ENCODE peak calls at places on chromosomes 1 and 21, in ten cellular contexts. L is neural progenitor cell, N is tibial artery, Y is mammary epithelial cell, D is tibial nerve, J is Panc1, W is A673, V is thoracic aorta, P is body of pancreas, M is psoas muscle. U is an unnamed sample. For H3K36me3, the result is how much of the 10 kb centered on the place peaks cover.

GRCh38 chr1:3548156-3548893 is 63.0 kb downstream of the MEGF6 start:
- DNase-seq in L (peak), N (peak), Y (no peak), D (no peak), J (no peak), W (no peak), V (no peak), P (peak), M (no peak), U (peak)

GRCh38 chr1:36136535-36136934 is 11.5 kb upstream of the COL8A2 start:
- DNase-seq in L (no peak), N (peak), Y (peak), D (no peak), J (no peak), W (no peak), V (peak), P (no peak), M (no peak), U (peak)

GRCh38 chr1:35345439-35345981 is 77.0 kb downstream of the ZMYM4 start:
- DNase-seq in L (no peak), N (no peak), Y (no peak), D (no peak), J (no peak), W (no peak), V (no peak), P (no peak), M (no peak), U (no peak)

GRCh38 chr1:145877923-145878486 is 7.7 kb downstream of the ANKRD35 start:
- DNase-seq in L (no peak), N (peak), Y (peak), D (no peak), J (no peak), W (no peak), V (no peak), P (no peak), M (no peak), U (peak)

GRCh38 chr1:16156848-16157495 is 1.1 kb upstream of the EPHA2 start:
- DNase-seq in L (no peak), N (no peak), Y (peak), D (no peak), J (no peak), W (no peak), V (no peak), P (no peak), M (no peak), U (no peak)

GRCh38 chr21:42316891-42317290 is 1.7 kb upstream of the TFF3 start:
- DNase-seq in L (no peak), N (no peak), Y (no peak), D (no peak), J (no peak), W (no peak), V (no peak), P (no peak), M (no peak), U (no peak)

GRCh38 chr1:167630568-167631385 is 745 bp downstream of the RCSD1 start:
- DNase-seq in L (no peak), N (no peak), Y (no peak), D (no peak), J (no peak), W (no peak), V (no peak), P (no peak), M (no peak), U (no peak)

GRCh38 chr1:225437710-225438437 is 10.0 kb upstream of the LBR start:
- DNase-seq in L (peak), N (no peak), Y (no peak), D (no peak), J (no peak), W (peak), V (no peak), P (no peak), M (no peak), U (no peak)

GRCh38 chr1:116881879-116882520 is 27.7 kb upstream of the PTGFRN start:
- DNase-seq in L (peak), N (peak), Y (peak), D (no peak), J (peak), W (peak), V (no peak), P (peak), M (no peak), U (peak)
- H3K27ac ChIP-seq in L (no peak), N (peak), Y (no peak), D (no peak), J (no peak), W (no peak), V (peak), P (peak), M (peak), U (no peak)

GRCh38 chr1:32937061-32937460 is 27.5 kb downstream of the RNF19B start:
- DNase-seq in L (no peak), N (no peak), Y (no peak), D (no peak), J (no peak), W (no peak), V (no peak), P (no peak), M (no peak), U (no peak)

GRCh38 chr1:32944180-32944579 is 20.4 kb downstream of the RNF19B start:
- DNase-seq in L (no peak), N (no peak), Y (no peak), D (no peak), J (no peak), W (no peak), V (no peak), P (no peak), M (no peak), U (no peak)

GRCh38 chr1:32933742-32934322 is 30.8 kb downstream of the RNF19B start:
- DNase-seq in L (peak), N (no peak), Y (peak), D (no peak), J (peak), W (peak), V (no peak), P (peak), M (no peak), U (no peak)

DNA sequence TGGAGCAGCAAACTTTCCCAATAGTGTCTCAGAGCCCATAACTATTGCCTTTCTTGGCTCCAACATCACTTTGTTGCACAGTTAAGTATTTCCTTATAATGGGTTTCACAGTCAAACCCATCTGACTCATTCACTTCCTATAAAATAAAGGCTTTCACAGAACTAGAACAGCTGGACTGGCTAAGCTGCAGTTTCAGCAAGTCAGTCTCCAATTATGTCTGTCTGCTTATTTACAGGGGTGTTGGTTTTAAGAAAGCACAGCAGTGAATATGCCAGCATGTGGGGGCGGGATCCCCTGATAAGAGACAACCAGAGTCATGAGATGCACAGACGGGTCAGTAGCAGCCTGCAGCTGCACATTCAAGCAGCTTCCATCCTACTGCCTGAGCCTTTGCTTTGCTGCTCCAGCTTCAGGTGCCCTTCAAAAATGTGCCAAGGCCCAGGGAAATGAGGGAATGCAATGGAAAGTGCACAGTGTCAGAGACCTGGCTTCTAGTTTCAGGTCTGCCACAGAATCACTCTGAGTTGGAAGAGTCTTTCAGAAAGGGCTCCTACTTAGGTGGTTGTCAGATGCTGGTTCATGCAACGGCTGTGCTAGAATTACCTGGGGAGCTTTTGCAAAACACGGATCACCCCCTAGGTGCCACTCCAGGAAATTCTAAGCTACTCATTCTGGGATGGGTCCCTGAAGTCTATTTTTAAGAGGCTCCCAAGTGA is 24.8 kb downstream of the RNF19B start:
- DNase-seq in L (no peak), N (no peak), Y (peak), D (no peak), J (no peak), W (peak), V (no peak), P (no peak), M (no peak), U (peak)
- H3K36me3 ChIP-seq in L (under half), N (half or more), Y (under half), D (under half), J (under half), W (under half), V (under half), P (under half), M (under half), U (under half)

GRCh38 chr1:246564839-246565750 is 966 bp downstream of the TFB2M start:
- DNase-seq in L (peak), N (no peak), Y (peak), D (no peak), J (no peak), W (no peak), V (no peak), P (no peak), M (no peak), U (no peak)
- TF ChIP-seq CTCF in L (no peak), N (no peak), Y (no peak), D (no peak), J (no peak), W (no peak), V (no peak), P (no peak), M (no peak), U (no peak)

DNA sequence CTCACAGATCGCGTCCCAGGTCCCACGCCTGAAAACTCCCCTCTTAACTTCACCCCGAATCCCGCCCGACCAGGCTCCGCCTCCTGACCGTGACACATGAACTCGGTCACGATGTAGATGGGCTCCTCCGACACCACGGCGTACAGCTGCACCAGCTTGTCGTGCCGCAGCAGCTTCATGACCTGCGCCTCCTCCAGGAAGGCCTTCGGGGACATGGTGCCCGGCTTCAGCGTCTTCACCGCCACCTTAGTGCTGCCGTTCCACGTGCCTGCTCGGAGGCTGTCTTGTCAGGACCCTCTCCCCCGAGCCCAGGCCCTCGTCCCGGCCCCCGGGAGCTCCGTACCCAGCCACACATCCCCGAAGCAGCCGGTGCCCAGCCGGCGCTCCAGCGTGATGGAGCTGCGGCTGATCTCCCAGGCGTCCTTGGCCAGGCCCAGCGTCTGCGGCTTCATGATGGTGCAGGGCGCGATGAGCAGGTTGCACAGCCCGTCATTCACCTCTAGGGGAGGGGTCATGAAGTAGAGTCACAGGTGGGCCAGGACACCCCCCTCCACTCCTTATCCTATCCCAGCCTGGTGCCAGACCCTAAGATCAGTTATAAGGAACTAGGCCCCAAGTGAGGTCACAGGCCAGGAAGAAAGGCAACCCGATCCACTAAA is 11.5 kb upstream of the AHDC1 start:
- DNase-seq in L (no peak), N (no peak), Y (no peak), D (no peak), J (no peak), W (no peak), V (no peak), P (no peak), M (no peak), U (no peak)
- H3K27ac ChIP-seq in L (no peak), N (no peak), Y (no peak), D (no peak), J (no peak), W (no peak), V (no peak), P (no peak), M (no peak), U (no peak)

GRCh38 chr1:107664882-107665871 is 299.8 kb downstream of the VAV3 start:
- DNase-seq in L (no peak), N (no peak), Y (no peak), D (no peak), J (no peak), W (no peak), V (no peak), P (no peak), M (no peak), U (no peak)

GRCh38 chr1:107662976-107663375 is 302.0 kb downstream of the VAV3 start:
- DNase-seq in L (no peak), N (no peak), Y (no peak), D (no peak), J (no peak), W (no peak), V (no peak), P (no peak), M (no peak), U (no peak)

GRCh38 chr1:107666493-107666892 is 298.5 kb downstream of the VAV3 start:
- DNase-seq in L (no peak), N (no peak), Y (no peak), D (no peak), J (no peak), W (no peak), V (no peak), P (no peak), M (no peak), U (no peak)

GRCh38 chr1:107659961-107660360 is 305.0 kb downstream of the VAV3 start:
- DNase-seq in L (no peak), N (no peak), Y (peak), D (no peak), J (no peak), W (no peak), V (no peak), P (no peak), M (no peak), U (no peak)

GRCh38 chr1:107661142-107661541 is 303.8 kb downstream of the VAV3 start:
- DNase-seq in L (no peak), N (no peak), Y (no peak), D (no peak), J (no peak), W (no peak), V (no peak), P (no peak), M (no peak), U (no peak)
- H3K36me3 ChIP-seq in L (under half), N (under half), Y (under half), D (under half), J (under half), W (under half), V (under half), P (under half), M (under half), U (under half)

DNA sequence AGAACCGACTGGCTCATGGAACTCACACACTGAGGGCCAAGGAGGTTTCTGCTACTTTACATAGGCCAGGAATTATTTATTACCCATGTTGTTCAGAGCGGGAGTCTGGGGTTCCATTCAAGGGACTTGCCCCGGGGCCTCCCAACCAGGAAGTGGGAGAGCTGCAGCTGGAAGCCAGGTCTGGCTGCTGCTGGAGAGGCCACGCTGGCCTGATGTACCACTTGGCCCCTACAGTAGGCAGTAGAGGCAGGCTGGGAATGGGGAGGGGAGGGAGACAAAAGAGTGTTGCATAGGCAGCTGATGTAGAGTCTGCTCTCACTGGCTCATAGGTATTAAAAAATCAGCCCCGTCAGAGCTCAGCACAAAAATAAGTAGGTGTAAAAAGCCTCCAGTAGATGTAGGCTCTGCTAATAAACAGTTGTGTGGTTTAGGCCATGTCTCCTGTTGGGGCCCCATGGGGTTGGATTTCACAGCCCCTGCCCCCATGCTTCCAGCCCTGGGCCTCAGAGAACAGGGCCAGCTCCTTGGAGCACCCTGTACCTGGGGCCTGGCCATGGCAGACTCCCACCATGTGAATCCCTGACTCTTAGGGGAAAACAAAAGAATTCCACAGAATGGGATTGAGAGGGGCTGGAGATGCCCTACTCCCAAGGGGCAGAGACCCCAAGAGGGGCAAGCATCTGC is 11.7 kb downstream of the LRP8 start:
- DNase-seq in L (peak), N (no peak), Y (no peak), D (no peak), J (no peak), W (no peak), V (no peak), P (no peak), M (peak), U (no peak)
- TF ChIP-seq CTCF in L (peak), N (no peak), Y (no peak), D (no peak), J (no peak), W (no peak), V (no peak), P (no peak), M (no peak), U (peak)

GRCh38 chr1:75430526-75430925 is 180.4 kb downstream of the SLC44A5 start:
- DNase-seq in L (no peak), N (no peak), Y (no peak), D (no peak), J (no peak), W (no peak), V (no peak), P (no peak), M (no peak), U (no peak)

GRCh38 chr1:75423136-75423535 is 187.8 kb downstream of the SLC44A5 start:
- DNase-seq in L (no peak), N (no peak), Y (no peak), D (no peak), J (no peak), W (no peak), V (no peak), P (no peak), M (no peak), U (no peak)

GRCh38 chr1:75423616-75424015 is 187.3 kb downstream of the SLC44A5 start:
- DNase-seq in L (peak), N (no peak), Y (no peak), D (no peak), J (no peak), W (peak), V (no peak), P (no peak), M (no peak), U (no peak)

GRCh38 chr1:75425001-75425400 is 185.9 kb downstream of the SLC44A5 start:
- DNase-seq in L (no peak), N (no peak), Y (no peak), D (no peak), J (no peak), W (no peak), V (no peak), P (no peak), M (no peak), U (no peak)

GRCh38 chr1:75426688-75427087 is 184.2 kb downstream of the SLC44A5 start:
- DNase-seq in L (no peak), N (no peak), Y (no peak), D (no peak), J (no peak), W (no peak), V (no peak), P (no peak), M (no peak), U (no peak)
- H3K27ac ChIP-seq in L (no peak), N (no peak), Y (no peak), D (no peak), J (no peak), W (no peak), V (no peak), P (no peak), M (no peak), U (no peak)

DNA sequence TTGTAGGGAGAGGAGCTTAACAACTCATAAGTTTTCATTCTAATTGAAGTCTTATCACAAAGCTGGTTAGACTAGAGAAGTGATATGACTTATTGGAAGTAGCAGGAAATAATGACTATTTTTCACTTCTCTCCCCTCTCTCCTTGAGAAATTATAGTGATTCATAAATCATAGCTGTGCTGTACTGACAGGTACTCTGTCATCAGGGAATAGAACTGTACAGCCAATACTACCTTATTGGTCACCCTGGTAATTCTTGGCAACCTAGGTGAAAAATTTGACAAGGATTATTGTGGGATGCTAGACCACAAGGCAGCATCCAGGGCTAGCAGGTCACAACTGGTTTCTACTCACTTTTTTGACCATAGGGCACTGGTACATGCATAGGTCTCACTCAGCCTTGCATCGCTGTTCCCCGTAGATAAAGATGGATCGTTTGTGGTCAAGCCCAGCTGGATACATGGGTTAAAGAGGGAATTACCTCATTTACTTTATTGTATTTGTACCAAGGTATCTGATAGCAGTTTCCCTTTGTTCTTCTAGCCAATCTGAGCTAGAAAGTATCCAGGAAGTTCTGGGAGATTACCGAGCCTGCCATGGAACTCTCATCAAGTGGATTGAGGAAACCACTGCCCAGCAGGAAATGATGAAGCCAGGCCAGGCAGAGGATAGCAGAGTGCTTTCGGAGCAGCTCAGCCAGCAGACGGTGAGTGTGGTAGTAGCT is 113.6 kb downstream of the MACF1 start:
- DNase-seq in L (no peak), N (no peak), Y (no peak), D (no peak), J (no peak), W (no peak), V (no peak), P (no peak), M (no peak), U (peak)
- H3K36me3 ChIP-seq in L (under half), N (half or more), Y (half or more), D (under half), J (half or more), W (half or more), V (half or more), P (under half), M (under half), U (half or more)

GRCh38 chr1:8378202-8378601 is 60.3 kb downstream of the SLC45A1 start:
- DNase-seq in L (no peak), N (peak), Y (no peak), D (no peak), J (no peak), W (no peak), V (no peak), P (no peak), M (no peak), U (no peak)
- TF ChIP-seq CTCF in L (no peak), N (no peak), Y (no peak), D (no peak), J (no peak), W (no peak), V (no peak), P (no peak), M (no peak), U (no peak)

U was measured in brain microvascular endothelial cell.